ENCODE peak calls at places on chromosomes 12 and 14, in eight cellular contexts. J is tibial artery; V is nephron progenitor cell; Y is pancreas; L is stimulated activated CD4-positive, alpha-beta T cell treated with anti-CD3 and anti-CD28 coated beads, Interleukin-4, amount 100 ng/mL, for 48 hours; C is H7; S is stimulated activated CD8-positive, alpha-beta memory T cell treated with anti-CD3 and anti-CD28 coated beads, Interleukin-2, amount 100 ng/mL, for 1 hour; K is heart left ventricle. X is an unnamed sample.

GRCh38 chr12:50734409-50735263 is 29.3 kb upstream of the ATF1 start:
- DNase-seq in J (no peak), S (no peak), C (peak; percentile 67), V (peak; percentile 30), K (no peak), L (no peak), Y (no peak), X (no peak)

GRCh38 chr12:94725375-94726168 is 75.2 kb upstream of the TMCC3 start:
- DNase-seq in L (no peak), Y (no peak), J (peak; percentile 51), C (peak; percentile 46), K (no peak), S (no peak), V (no peak), X (no peak)

GRCh38 chr14:60222820-60223219 is 26.2 kb upstream of the PPM1A start:
- DNase-seq in K (peak; percentile 81), C (no peak), V (no peak), L (no peak), J (no peak), Y (peak; percentile 49), S (no peak), X (peak; percentile 94)

GRCh38 chr12:92654929-92655328 is 47.9 kb upstream of the PLEKHG7 start:
- DNase-seq in V (no peak), L (no peak), Y (no peak), C (no peak), K (no peak), J (no peak), S (no peak), X (no peak)

GRCh38 chr12:69007166-69007857 is 74.3 kb upstream of the CPM start:
- DNase-seq in L (no peak), V (no peak), S (no peak), Y (no peak), K (no peak), J (no peak), C (peak; percentile 6), X (no peak)

GRCh38 chr12:50201987-50202521 is 34.9 kb upstream of the CERS5 start:
- DNase-seq in K (no peak), Y (peak; percentile 30), L (no peak), S (no peak), J (no peak), C (peak; percentile 26), V (no peak), X (no peak)

GRCh38 chr14:68283378-68284123 is 464.0 kb downstream of the RAD51B start:
- DNase-seq in S (peak; percentile 35), K (peak; percentile 69), C (no peak), Y (no peak), L (no peak), V (peak; percentile 10), J (peak; percentile 32), X (peak; percentile 30)

GRCh38 chr14:55536208-55536708 is 43.7 kb upstream of the KTN1 start:
- DNase-seq in V (no peak), C (no peak), Y (no peak), S (no peak), K (no peak), L (no peak), J (no peak), X (no peak)

GRCh38 chr12:62785941-62786559 is 148.9 kb downstream of the PPM1H start:
- DNase-seq in Y (no peak), K (no peak), L (no peak), C (no peak), V (no peak), J (no peak), S (no peak), X (peak; percentile 43)

GRCh38 chr12:132474237-132474741 is 15.7 kb upstream of the FBRSL1 start:
- DNase-seq in C (peak; percentile 85), Y (no peak), L (no peak), S (no peak), J (no peak), K (peak; percentile 58), V (no peak), X (peak; percentile 56)

GRCh38 chr12:52045794-52046199 is 5.4 kb upstream of the NR4A1 start:
- DNase-seq in L (no peak), Y (no peak), V (no peak), J (no peak), K (peak; percentile 82), C (no peak), S (no peak), X (no peak)

GRCh38 chr14:50667491-50668007 is 557 bp downstream of the SAV1 start:
- DNase-seq in S (no peak), Y (peak; percentile 53), V (no peak), C (peak; percentile 73), J (no peak), K (no peak), L (peak; percentile 8), X (no peak)